ENCODE peak calls at places on chromosomes 7 and 10, in four cellular contexts. R, Q, E and U are unnamed samples.

GRCh38 chr7:5598261-5598761 is 174.7 kb upstream of the TNRC18 start:
- DNase-seq in E (no peak), Q (no peak), R (no peak), U (no peak)

GRCh38 chr7:103071000-103071399 is 3.6 kb downstream of the FBXL13 start:
- DNase-seq in Q (no peak), E (no peak), R (no peak), U (no peak)

GRCh38 chr10:26479766-26480492 is 41.8 kb downstream of the APBB1IP start:
- DNase-seq in R (no peak), Q (no peak), E (no peak), U (no peak)

GRCh38 chr7:23055582-23056178 is 41.8 kb upstream of the HYCC1 start:
- DNase-seq in Q (no peak), R (peak; percentile 77), E (no peak), U (no peak)

GRCh38 chr10:77603529-77603927 is 34.1 kb downstream of the KCNMA1 start:
- DNase-seq in R (peak; percentile 44), E (peak; percentile 56), Q (no peak), U (peak; percentile 19)

GRCh38 chr7:801940-802364 is 30.3 kb upstream of the SUN1 start:
- DNase-seq in E (peak; percentile 86), R (no peak), Q (peak; percentile 68), U (no peak)

GRCh38 chr7:128405345-128406146 is 4.2 kb downstream of the IMPDH1 start:
- DNase-seq in R (peak; percentile 8), E (peak; percentile 70), Q (peak; percentile 55), U (no peak)

GRCh38 chr10:62858364-62858763 is 42.2 kb upstream of the EGR2 start:
- DNase-seq in R (peak; percentile 3), E (no peak), Q (peak; percentile 27), U (no peak)

GRCh38 chr7:90708841-90709317 is 112.8 kb downstream of the CDK14 start:
- DNase-seq in E (no peak), R (no peak), Q (no peak), U (no peak)

GRCh38 chr10:111648046-111648445 is 535.5 kb downstream of the GPAM start:
- DNase-seq in E (no peak), Q (no peak), R (no peak), U (no peak)

GRCh38 chr10:128481152-128481551 is 354.9 kb upstream of the MKI67 start:
- DNase-seq in Q (no peak), R (no peak), E (peak; percentile 16), U (no peak)

GRCh38 chr7:24920702-24921679 is 59.0 kb downstream of the OSBPL3 start:
- DNase-seq in R (no peak), Q (no peak), E (peak; percentile 57), U (no peak)

GRCh38 chr10:14612873-14613569 is 161.7 kb downstream of the FAM107B start:
- DNase-seq in R (no peak), E (no peak), Q (no peak), U (no peak)

GRCh38 chr10:33412261-33413092 is 78.0 kb upstream of the NRP1 start:
- DNase-seq in E (peak; percentile 60), Q (peak; percentile 51), R (peak; percentile 92), U (peak; percentile 69)

GRCh38 chr7:192035-192649 is at the start of gene FAM20C:
- DNase-seq in Q (peak; percentile 84), R (peak; percentile 79), E (peak; percentile 91), U (peak; percentile 42)

GRCh38 chr7:73973091-73973490 is 54.9 kb upstream of the ELN start:
- DNase-seq in R (no peak), Q (no peak), E (peak; percentile 41), U (no peak)

DNA sequence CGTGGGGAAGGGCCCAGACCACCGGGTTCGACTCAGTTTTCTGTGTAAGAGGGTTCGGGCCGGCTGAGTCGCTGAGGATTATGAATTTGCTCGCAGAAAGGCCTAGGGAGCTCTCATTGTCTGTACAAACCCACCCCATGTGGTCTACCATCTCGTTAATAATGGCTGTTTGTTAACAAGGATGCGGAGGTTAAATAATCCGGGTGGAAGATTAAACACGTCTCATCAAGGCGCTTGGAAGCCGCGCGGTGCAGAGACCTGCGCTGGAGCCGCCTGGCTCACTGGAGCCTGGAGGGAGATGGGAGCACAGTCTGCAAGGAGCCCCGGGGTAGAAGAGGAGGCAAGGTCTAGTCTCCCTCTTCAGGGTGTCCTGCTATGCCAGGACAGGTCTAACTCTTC is 10.3 kb downstream of the EVX1 start:
- DNase-seq in Q (no peak), R (no peak), E (no peak), U (no peak)
- H3K27me3 ChIP-seq in Q (peaks cover 43% of the 10 kb centered on the region), R (peaks cover 72% of the 10 kb centered on the region), E (peaks cover 72% of the 10 kb centered on the region), U (peaks cover 68% of the 10 kb centered on the region)

DNA sequence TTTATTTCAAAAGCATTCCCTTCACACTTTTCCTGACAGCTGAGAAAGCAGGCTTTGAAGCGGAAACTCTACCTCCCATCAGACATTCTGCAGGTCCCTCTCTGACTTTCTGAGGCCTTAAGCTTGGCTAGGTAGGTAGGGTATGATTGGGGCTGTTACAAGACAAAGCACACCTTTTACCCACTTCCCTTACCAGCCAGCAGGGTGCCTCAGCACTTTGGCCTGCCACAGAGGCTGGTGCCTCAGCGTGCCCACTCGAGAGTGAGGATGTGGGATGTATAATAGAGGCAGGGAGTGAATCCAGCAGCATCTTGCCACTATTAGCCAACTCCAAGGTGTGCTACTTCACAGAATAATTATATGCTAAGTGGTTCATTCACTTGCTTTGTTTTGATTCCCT is 70.3 kb upstream of the PDE1C start:
- DNase-seq in Q (no peak), E (no peak), R (no peak), U (no peak)
- TF ChIP-seq CTCF in Q (no peak), E (no peak), R (no peak), U (peak; percentile 21)

DNA sequence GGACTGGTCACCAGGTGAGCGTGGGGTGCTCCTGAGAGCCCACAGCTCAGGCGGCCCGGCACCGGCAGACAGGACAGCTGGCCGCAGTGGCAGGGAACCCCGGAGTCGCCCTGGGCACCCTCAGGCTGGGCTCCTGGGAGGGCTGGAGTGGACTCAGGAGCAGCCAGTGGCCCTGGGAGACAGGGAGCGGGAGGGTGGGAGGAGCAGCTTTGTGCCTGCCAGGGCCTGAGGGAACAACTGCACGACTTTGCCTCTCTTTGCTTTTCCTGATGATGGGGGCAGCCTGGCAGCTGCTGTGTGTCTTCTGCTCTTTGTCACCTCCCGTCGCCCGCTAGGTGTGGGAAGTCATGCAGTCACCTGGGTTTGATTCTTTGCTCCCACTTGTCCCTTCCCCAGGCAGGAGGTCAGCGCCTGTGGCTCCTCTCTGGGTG is 12.2 kb upstream of the CRYGN start:
- DNase-seq in Q (no peak), R (no peak), E (no peak), U (no peak)
- H3K27me3 ChIP-seq in Q (no peaks in the 10 kb centered on the region), R (no peaks in the 10 kb centered on the region), E (peaks cover 4% of the 10 kb centered on the region), U (peaks cover 9% of the 10 kb centered on the region)

GRCh38 chr10:121974535-121975294 is at the start of gene NSMCE4A:
- DNase-seq in E (peak; percentile 87), Q (peak; percentile 74), R (peak; percentile 71), U (no peak)
- TF ChIP-seq CTCF in E (peak; percentile 76), Q (peak; percentile 57), R (peak; percentile 71), U (no peak)

DNA sequence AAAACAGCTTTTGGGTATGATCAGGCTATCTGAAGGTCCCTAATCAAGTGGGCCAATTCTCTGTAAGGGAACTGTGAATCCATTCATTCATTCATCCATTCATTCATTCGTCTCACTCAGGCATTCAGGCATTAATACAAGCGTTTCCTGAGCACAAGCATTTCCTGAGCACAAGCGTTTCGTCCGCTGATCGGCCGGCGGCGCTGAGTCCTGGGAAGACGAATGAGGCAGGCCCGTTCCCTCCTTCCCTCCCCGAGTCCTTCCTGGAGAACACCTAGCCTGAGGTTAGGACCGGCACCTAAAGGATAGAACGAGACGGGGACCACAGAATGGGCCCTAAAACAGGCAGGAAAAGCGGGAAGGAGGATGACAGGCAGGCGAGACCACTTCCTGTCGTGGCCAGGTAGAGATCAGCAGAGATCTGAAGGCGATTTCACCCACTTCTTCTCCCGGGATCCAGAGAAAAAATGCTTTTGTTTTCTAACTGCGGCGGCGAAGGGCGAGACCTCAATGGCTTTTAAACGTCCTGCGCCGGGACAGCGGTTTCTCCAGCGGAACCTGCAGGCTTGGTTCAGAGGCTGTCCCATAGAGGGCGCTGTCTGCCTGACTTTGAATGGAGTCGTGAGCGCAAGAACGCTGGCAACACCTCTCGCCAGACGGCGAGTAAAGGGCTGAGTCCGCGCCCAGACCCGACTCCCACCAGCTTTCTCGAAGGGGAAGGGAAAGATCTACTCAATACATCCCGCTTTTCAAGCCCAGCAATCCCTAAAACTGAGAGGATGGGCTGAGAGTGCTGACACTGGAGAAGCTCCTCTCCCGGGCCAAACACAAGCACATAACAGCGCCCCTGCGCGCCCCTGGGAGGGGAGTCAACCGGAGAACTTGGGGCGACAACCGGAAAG is 2.9 kb upstream of the HMX3 start:
- DNase-seq in E (peak; percentile 88), R (peak; percentile 76), Q (peak; percentile 74), U (no peak)
- H3K27me3 ChIP-seq in E (peaks cover 100% of the 10 kb centered on the region), R (peaks cover 70% of the 10 kb centered on the region), Q (peaks cover 60% of the 10 kb centered on the region), U (peaks cover 79% of the 10 kb centered on the region)

GRCh38 chr7:83976302-83976701 is 218.3 kb downstream of the SEMA3A start:
- DNase-seq in E (no peak), R (peak; percentile 44), Q (no peak), U (no peak)
- TF ChIP-seq CTCF in E (peak; percentile 65), R (peak; percentile 68), Q (peak; percentile 48), U (peak; percentile 37)

GRCh38 chr10:78779339-78779955 is 289.3 kb upstream of the ZMIZ1 start:
- DNase-seq in R (no peak), Q (no peak), E (no peak), U (peak; percentile 56)
- H3K27me3 ChIP-seq in R (peaks cover 14% of the 10 kb centered on the region), Q (no peaks in the 10 kb centered on the region), E (no peaks in the 10 kb centered on the region), U (no peaks in the 10 kb centered on the region)

GRCh38 chr10:48523212-48523819 is 81.6 kb downstream of the ARHGAP22 start:
- DNase-seq in E (no peak), R (peak; percentile 98), Q (peak; percentile 73), U (peak; percentile 18)

GRCh38 chr10:48525956-48526355 is 78.9 kb downstream of the ARHGAP22 start:
- DNase-seq in R (no peak), E (no peak), Q (no peak), U (no peak)

GRCh38 chr10:48525113-48525512 is 79.8 kb downstream of the ARHGAP22 start:
- DNase-seq in E (no peak), R (no peak), Q (no peak), U (no peak)

GRCh38 chr10:48522011-48522765 is 82.7 kb downstream of the ARHGAP22 start:
- DNase-seq in E (no peak), Q (no peak), R (no peak), U (no peak)

GRCh38 chr10:48523820-48524758 is 80.8 kb downstream of the ARHGAP22 start:
- DNase-seq in R (no peak), E (no peak), Q (no peak), U (no peak)
- TF ChIP-seq CTCF in R (peak; percentile 59), E (peak; percentile 45), Q (no peak), U (peak; percentile 29)